ENCODE peak calls at places on chromosomes 2 and 18, in six cellular contexts. C, A, E, J, P and R are unnamed samples.

GRCh38 chr2:160406591-160407392 is 86.8 kb downstream of the RBMS1 start:
- DNase-seq in C (peak; percentile 74), A (peak; percentile 55), E (peak; percentile 80), J (peak; percentile 62), P (peak; percentile 27), R (peak; percentile 30)

GRCh38 chr2:45435316-45435715 is 175.8 kb downstream of the SRBD1 start:
- DNase-seq in C (no peak), A (no peak), E (peak; percentile 82), J (peak; percentile 40), P (no peak), R (no peak)

GRCh38 chr2:38076710-38077430 is 919 bp upstream of the CYP1B1 start:
- DNase-seq in C (no peak), A (peak; percentile 63), E (peak; percentile 90), J (peak; percentile 35), P (peak; percentile 78), R (no peak)

GRCh38 chr2:238573916-238574315 is 147.2 kb downstream of the ASB1 start:
- DNase-seq in C (no peak), A (peak; percentile 70), E (no peak), J (no peak), P (no peak), R (no peak)

GRCh38 chr2:234355052-234355720 is 141.7 kb downstream of the ARL4C start:
- DNase-seq in C (no peak), A (no peak), E (no peak), J (no peak), P (no peak), R (no peak)

GRCh38 chr2:43420310-43420903 is 175.4 kb downstream of the THADA start:
- DNase-seq in C (no peak), A (no peak), E (no peak), J (no peak), P (no peak), R (no peak)

GRCh38 chr2:165833156-165833555 is 39.1 kb upstream of the GALNT3 start:
- DNase-seq in C (no peak), A (no peak), E (peak; percentile 78), J (peak; percentile 79), P (no peak), R (no peak)

GRCh38 chr18:7370812-7371211 is 139.9 kb downstream of the LRRC30 start:
- DNase-seq in C (no peak), A (peak; percentile 23), E (no peak), J (no peak), P (no peak), R (no peak)

GRCh38 chr2:10166489-10167295 is 44.2 kb downstream of the RRM2 start:
- DNase-seq in C (no peak), A (no peak), E (no peak), J (no peak), P (no peak), R (no peak)

GRCh38 chr2:112846056-112846455 is 9.5 kb upstream of the IL1B start:
- DNase-seq in C (no peak), A (no peak), E (no peak), J (no peak), P (no peak), R (no peak)

GRCh38 chr2:132604561-132604960 is 65.4 kb downstream of the LYPD1 start:
- DNase-seq in C (no peak), A (no peak), E (no peak), J (no peak), P (no peak), R (no peak)

GRCh38 chr2:138762515-138762914 is 17.7 kb downstream of the NXPH2 start:
- DNase-seq in C (no peak), A (no peak), E (no peak), J (no peak), P (no peak), R (no peak)

GRCh38 chr18:76452357-76452756 is 42.7 kb downstream of the ZNF516 start:
- DNase-seq in C (no peak), A (no peak), E (peak; percentile 67), J (no peak), P (no peak), R (no peak)

GRCh38 chr2:96333708-96334107 is 1.9 kb upstream of the NCAPH start:
- DNase-seq in C (no peak), A (no peak), E (no peak), J (no peak), P (no peak), R (no peak)

GRCh38 chr2:102753563-102754159 is 8.2 kb upstream of the TMEM182 start:
- DNase-seq in C (no peak), A (peak; percentile 37), E (peak; percentile 53), J (peak; percentile 43), P (peak; percentile 15), R (no peak)

GRCh38 chr2:165743442-165743841 is 50.6 kb downstream of the GALNT3 start:
- DNase-seq in C (no peak), A (no peak), E (no peak), J (no peak), P (no peak), R (no peak)

GRCh38 chr2:44805836-44806235 is 135.7 kb upstream of the SIX3 start:
- DNase-seq in C (no peak), A (no peak), E (no peak), J (no peak), P (no peak), R (no peak)

GRCh38 chr2:25854613-25855012 is 23.7 kb downstream of the ASXL2 start:
- DNase-seq in C (no peak), A (no peak), E (no peak), J (peak; percentile 4), P (no peak), R (no peak)

GRCh38 chr2:47065771-47066380 is 89.2 kb downstream of the STPG4 start:
- DNase-seq in C (no peak), A (no peak), E (peak; percentile 89), J (no peak), P (no peak), R (no peak)

GRCh38 chr2:6866239-6866745 is 585 bp upstream of the CMPK2 start:
- DNase-seq in C (no peak), A (peak; percentile 63), E (peak; percentile 3), J (no peak), P (peak; percentile 44), R (no peak)

DNA sequence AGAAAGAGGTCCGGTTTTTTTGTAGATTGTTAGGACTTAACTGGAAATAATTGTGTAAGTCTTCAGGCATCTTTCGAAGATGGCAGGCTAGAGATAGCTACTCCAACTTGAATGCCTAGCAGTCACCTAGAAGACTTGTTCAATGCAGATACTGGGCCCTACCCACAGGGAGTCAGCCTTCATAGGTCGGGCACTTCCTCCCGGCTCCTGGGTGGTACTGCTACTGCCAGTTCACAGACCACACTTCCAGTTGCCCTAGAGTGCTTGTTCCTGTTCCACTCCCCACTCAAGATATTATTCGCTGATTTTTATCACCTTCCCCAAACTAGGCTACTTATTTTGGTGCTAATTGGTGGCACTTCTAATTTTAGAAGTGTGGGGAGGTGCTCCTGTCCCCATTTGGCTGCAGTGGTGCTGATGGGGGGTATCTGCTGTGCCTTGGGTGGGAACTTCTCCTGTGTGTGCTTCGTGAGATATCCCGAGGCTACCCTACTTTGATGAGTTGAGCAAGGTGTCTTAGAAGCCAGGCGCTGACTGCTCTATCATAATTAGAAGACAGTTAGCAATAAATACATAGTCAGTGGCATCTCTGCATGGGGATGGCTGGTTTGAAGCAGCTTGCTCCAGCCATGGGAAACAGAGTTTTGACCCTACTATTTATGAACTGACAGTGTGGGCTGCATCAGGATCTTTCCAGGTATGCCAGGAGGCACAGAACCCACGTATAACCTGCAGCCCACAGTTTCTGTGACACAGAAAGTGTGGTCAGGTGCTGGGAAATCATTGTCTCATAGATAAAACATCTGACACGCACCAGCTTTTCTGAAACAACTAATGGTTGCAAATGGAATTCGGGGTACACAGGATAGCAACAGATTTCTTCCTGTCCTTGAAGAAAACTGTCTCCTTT is 34.5 kb downstream of the INPP4A start:
- DNase-seq in C (no peak), A (no peak), E (no peak), J (no peak), P (no peak), R (no peak)
- H3K27ac ChIP-seq in C (peak overlapping the region; percentile 70), A (peak overlapping the region; percentile 31), E (no peak overlapping the region), J (no peak overlapping the region), P (no peak overlapping the region), R (no peak overlapping the region)

GRCh38 chr18:58967643-58968291 is 103.1 kb downstream of the ZNF532 start:
- DNase-seq in C (no peak), A (no peak), E (peak; percentile 42), J (no peak), P (no peak), R (no peak)
- H3K27ac ChIP-seq in C (no peak overlapping the region), A (no peak overlapping the region), E (peak overlapping the region; percentile 79), J (no peak overlapping the region), P (peak overlapping the region; percentile 50), R (peak overlapping the region; percentile 17)

DNA sequence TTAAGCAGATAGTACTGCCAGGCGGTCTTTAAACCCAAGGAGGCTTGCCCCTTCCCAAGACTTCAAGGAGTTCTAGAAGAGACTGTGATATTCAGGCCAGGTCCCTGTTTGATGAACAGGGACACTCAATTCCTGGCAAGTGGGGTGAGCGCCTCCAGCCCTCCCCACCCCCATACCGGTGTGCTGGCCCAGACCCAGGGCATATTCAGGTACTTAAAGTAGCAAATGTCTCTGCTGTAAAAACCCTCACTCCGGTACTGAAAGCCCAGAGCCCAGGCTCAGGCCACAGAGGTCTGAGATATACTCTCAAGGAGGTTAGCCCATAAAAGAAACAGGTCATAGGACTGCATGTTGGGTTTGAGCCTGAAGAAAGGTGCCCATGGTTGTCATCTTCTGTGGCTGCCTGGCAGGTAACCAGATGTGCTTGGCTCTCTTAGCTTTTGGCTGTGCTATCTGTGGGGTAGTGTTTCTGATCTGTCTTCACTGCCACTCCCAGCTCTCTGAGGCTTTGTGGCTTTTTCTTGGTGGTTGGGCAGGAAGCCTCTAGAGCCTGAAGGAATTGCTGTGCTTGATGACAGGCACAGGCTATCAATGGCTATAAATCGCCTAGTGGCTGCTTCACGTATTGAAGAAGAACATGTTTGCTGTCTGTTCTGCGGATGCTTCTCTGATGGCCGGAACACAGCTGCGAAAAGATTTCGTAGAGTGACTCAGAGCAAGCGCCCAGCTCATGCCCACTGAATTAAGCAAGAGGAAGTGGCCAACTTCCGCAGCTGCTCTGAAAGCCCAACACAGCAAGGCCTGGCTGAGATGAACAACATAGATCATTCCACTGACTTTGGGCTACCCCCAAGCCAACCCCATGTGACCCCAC is 63.3 kb upstream of the ALPP start:
- DNase-seq in C (peak; percentile 54), A (peak; percentile 24), E (peak; percentile 30), J (no peak), P (no peak), R (no peak)
- H3K27ac ChIP-seq in C (peak overlapping the region; percentile 37), A (no peak overlapping the region), E (no peak overlapping the region), J (no peak overlapping the region), P (no peak overlapping the region), R (peak overlapping the region; percentile 2)

GRCh38 chr2:237306083-237306786 is 107.7 kb downstream of the COL6A3 start:
- DNase-seq in C (no peak), A (no peak), E (peak; percentile 91), J (no peak), P (no peak), R (no peak)

GRCh38 chr2:237306787-237307170 is 107.2 kb downstream of the COL6A3 start:
- DNase-seq in C (no peak), A (no peak), E (peak; percentile 71), J (no peak), P (no peak), R (no peak)

GRCh38 chr2:237304763-237305514 is 109.0 kb downstream of the COL6A3 start:
- DNase-seq in C (no peak), A (no peak), E (peak; percentile 87), J (no peak), P (no peak), R (no peak)

GRCh38 chr2:237307495-237307894 is 106.5 kb downstream of the COL6A3 start:
- DNase-seq in C (no peak), A (no peak), E (no peak), J (no peak), P (no peak), R (no peak)

DNA sequence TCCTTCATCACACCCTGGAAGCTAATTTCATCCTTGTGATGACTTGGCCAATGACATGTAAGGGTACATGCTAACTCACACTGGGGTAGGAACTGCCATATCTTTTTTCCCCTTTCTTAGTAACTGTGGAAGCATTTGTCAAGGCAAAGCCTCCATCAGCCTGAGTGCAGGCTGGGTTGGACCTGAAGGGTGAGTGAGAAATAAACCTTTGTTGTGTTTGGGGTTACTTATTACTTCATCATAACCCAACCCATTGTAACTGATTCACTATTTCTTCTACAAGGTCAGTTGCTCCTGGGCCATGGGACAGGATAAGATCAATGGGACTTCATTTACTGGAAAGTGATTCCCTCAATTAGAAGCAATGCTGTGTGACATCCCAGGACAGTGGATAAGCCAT is 108.4 kb downstream of the COL6A3 start:
- DNase-seq in C (no peak), A (no peak), E (no peak), J (no peak), P (no peak), R (no peak)
- H3K27ac ChIP-seq in C (no peak overlapping the region), A (no peak overlapping the region), E (peak overlapping the region; percentile 90), J (no peak overlapping the region), P (no peak overlapping the region), R (no peak overlapping the region)